ENCODE peak calls at places on chromosomes 1 and 21, in seven cellular contexts. One of them, this sample, is unnamed.

GRCh38 chr1:201648066-201648910 is 109.4 kb downstream of the NAV1 start:
- DNase-seq in pancreas: peak; percentile 34
- DNase-seq in A549: peak; percentile 46
- DNase-seq in mesendoderm: peak; percentile 68
- DNase-seq in heart left ventricle: peak; percentile 77
- DNase-seq in SJSA1: no peak
- DNase-seq in HAP-1: peak; percentile 13
- DNase-seq in this sample: peak; percentile 72

GRCh38 chr1:30405081-30405480 is 318.3 kb downstream of the MATN1 start:
- DNase-seq in pancreas: no peak
- DNase-seq in heart left ventricle: no peak
- DNase-seq in A549: no peak
- DNase-seq in mesendoderm: no peak
- DNase-seq in SJSA1: peak; percentile 22
- DNase-seq in HAP-1: no peak
- DNase-seq in this sample: no peak

GRCh38 chr1:244494659-244495058 is 33.6 kb downstream of the CATSPERE start:
- DNase-seq in A549: no peak
- DNase-seq in heart left ventricle: no peak
- DNase-seq in HAP-1: no peak
- DNase-seq in pancreas: no peak
- DNase-seq in SJSA1: no peak
- DNase-seq in mesendoderm: no peak
- DNase-seq in this sample: no peak

GRCh38 chr1:221723018-221723917 is 18.6 kb downstream of the DUSP10 start:
- DNase-seq in A549: no peak
- DNase-seq in HAP-1: no peak
- DNase-seq in mesendoderm: peak; percentile 74
- DNase-seq in SJSA1: peak; percentile 65
- DNase-seq in pancreas: no peak
- DNase-seq in heart left ventricle: no peak
- DNase-seq in this sample: no peak

GRCh38 chr1:30760596-30761311 is 3.2 kb upstream of the LAPTM5 start:
- DNase-seq in HAP-1: no peak
- DNase-seq in pancreas: no peak
- DNase-seq in heart left ventricle: no peak
- DNase-seq in A549: no peak
- DNase-seq in mesendoderm: no peak
- DNase-seq in SJSA1: no peak
- DNase-seq in this sample: no peak

GRCh38 chr1:21344098-21344749 is 54.0 kb upstream of the ECE1 start:
- DNase-seq in SJSA1: no peak
- DNase-seq in pancreas: peak; percentile 38
- DNase-seq in HAP-1: no peak
- DNase-seq in mesendoderm: no peak
- DNase-seq in heart left ventricle: no peak
- DNase-seq in A549: no peak
- DNase-seq in this sample: no peak

GRCh38 chr21:35048706-35049617 is at the start of gene RUNX1:
- DNase-seq in pancreas: peak; percentile 47
- DNase-seq in SJSA1: peak; percentile 85
- DNase-seq in HAP-1: no peak
- DNase-seq in heart left ventricle: peak; percentile 45
- DNase-seq in A549: no peak
- DNase-seq in mesendoderm: no peak
- DNase-seq in this sample: no peak

GRCh38 chr1:226195144-226195543 is 8.6 kb upstream of the ACBD3 start:
- DNase-seq in HAP-1: no peak
- DNase-seq in mesendoderm: no peak
- DNase-seq in A549: no peak
- DNase-seq in SJSA1: no peak
- DNase-seq in pancreas: no peak
- DNase-seq in heart left ventricle: no peak
- DNase-seq in this sample: no peak

GRCh38 chr1:176055398-176055797 is 151.7 kb downstream of the COP1 start:
- DNase-seq in SJSA1: no peak
- DNase-seq in A549: no peak
- DNase-seq in HAP-1: no peak
- DNase-seq in pancreas: no peak
- DNase-seq in mesendoderm: no peak
- DNase-seq in heart left ventricle: no peak
- DNase-seq in this sample: no peak

GRCh38 chr1:55833452-55834160 is 618.4 kb upstream of the USP24 start:
- DNase-seq in mesendoderm: no peak
- DNase-seq in A549: no peak
- DNase-seq in HAP-1: no peak
- DNase-seq in SJSA1: no peak
- DNase-seq in heart left ventricle: no peak
- DNase-seq in pancreas: no peak
- DNase-seq in this sample: no peak

GRCh38 chr1:169590932-169591331 is 4.7 kb upstream of the F5 start:
- DNase-seq in heart left ventricle: no peak
- DNase-seq in pancreas: no peak
- DNase-seq in SJSA1: no peak
- DNase-seq in mesendoderm: no peak
- DNase-seq in A549: no peak
- DNase-seq in HAP-1: no peak
- DNase-seq in this sample: no peak

GRCh38 chr1:161001537-161001936 is 19.4 kb downstream of the F11R start:
- DNase-seq in HAP-1: no peak
- DNase-seq in mesendoderm: no peak
- DNase-seq in pancreas: no peak
- DNase-seq in SJSA1: no peak
- DNase-seq in heart left ventricle: no peak
- DNase-seq in A549: no peak
- DNase-seq in this sample: no peak

GRCh38 chr1:2208309-2209239 is 14.0 kb upstream of the FAAP20 start:
- DNase-seq in A549: peak; percentile 86
- DNase-seq in mesendoderm: no peak
- DNase-seq in pancreas: peak; percentile 84
- DNase-seq in heart left ventricle: peak; percentile 53
- DNase-seq in HAP-1: no peak
- DNase-seq in SJSA1: peak; percentile 84
- DNase-seq in this sample: no peak

GRCh38 chr1:206591696-206592095 is 20.6 kb downstream of the EIF2D start:
- DNase-seq in A549: no peak
- DNase-seq in pancreas: no peak
- DNase-seq in heart left ventricle: no peak
- DNase-seq in HAP-1: no peak
- DNase-seq in mesendoderm: no peak
- DNase-seq in SJSA1: no peak
- DNase-seq in this sample: no peak

GRCh38 chr1:44985747-44986359 is 542 bp downstream of the EIF2B3 start:
- DNase-seq in mesendoderm: no peak
- DNase-seq in SJSA1: no peak
- DNase-seq in HAP-1: no peak
- DNase-seq in A549: no peak
- DNase-seq in heart left ventricle: no peak
- DNase-seq in pancreas: no peak
- DNase-seq in this sample: no peak

GRCh38 chr1:154749078-154749760 is 120.9 kb downstream of the KCNN3 start:
- DNase-seq in SJSA1: peak; percentile 64
- DNase-seq in A549: peak; percentile 67
- DNase-seq in pancreas: no peak
- DNase-seq in HAP-1: no peak
- DNase-seq in mesendoderm: no peak
- DNase-seq in heart left ventricle: no peak
- DNase-seq in this sample: peak; percentile 45

GRCh38 chr1:21590116-21590905 is 78.8 kb downstream of the RAP1GAP start:
- DNase-seq in SJSA1: peak; percentile 92
- DNase-seq in heart left ventricle: no peak
- DNase-seq in HAP-1: no peak
- DNase-seq in A549: no peak
- DNase-seq in mesendoderm: no peak
- DNase-seq in pancreas: no peak
- DNase-seq in this sample: no peak

GRCh38 chr1:226060976-226061792 is 1.3 kb upstream of the H3-3A start:
- DNase-seq in pancreas: no peak
- DNase-seq in SJSA1: no peak
- DNase-seq in A549: peak; percentile 28
- DNase-seq in mesendoderm: no peak
- DNase-seq in HAP-1: peak; percentile 23
- DNase-seq in heart left ventricle: no peak
- DNase-seq in this sample: no peak

GRCh38 chr1:168081373-168082007 is 55.2 kb downstream of the GPR161 start:
- DNase-seq in SJSA1: no peak
- DNase-seq in A549: no peak
- DNase-seq in pancreas: no peak
- DNase-seq in mesendoderm: no peak
- DNase-seq in heart left ventricle: peak; percentile 14
- DNase-seq in HAP-1: no peak
- DNase-seq in this sample: no peak

GRCh38 chr1:154198756-154199562 is 7.1 kb upstream of the TPM3 start:
- DNase-seq in SJSA1: peak; percentile 55
- DNase-seq in pancreas: no peak
- DNase-seq in HAP-1: peak; percentile 76
- DNase-seq in A549: peak; percentile 73
- DNase-seq in mesendoderm: peak; percentile 84
- DNase-seq in heart left ventricle: peak; percentile 28
- DNase-seq in this sample: peak; percentile 90

GRCh38 chr1:235919797-235920475 is 53.2 kb upstream of the LYST start:
- DNase-seq in mesendoderm: peak; percentile 73
- DNase-seq in heart left ventricle: no peak
- DNase-seq in SJSA1: peak; percentile 85
- DNase-seq in A549: peak; percentile 79
- DNase-seq in pancreas: no peak
- DNase-seq in HAP-1: no peak
- DNase-seq in this sample: no peak

GRCh38 chr1:213899413-213899812 is 88.4 kb upstream of the PROX1 start:
- DNase-seq in heart left ventricle: no peak
- DNase-seq in pancreas: no peak
- DNase-seq in A549: no peak
- DNase-seq in SJSA1: no peak
- DNase-seq in mesendoderm: no peak
- DNase-seq in HAP-1: no peak
- DNase-seq in this sample: no peak
- H3K4me1 ChIP-seq in heart left ventricle: no peaks in the 10 kb centered on the region
- H3K4me1 ChIP-seq in pancreas: no peaks in the 10 kb centered on the region
- H3K4me1 ChIP-seq in A549: no peaks in the 10 kb centered on the region
- H3K4me1 ChIP-seq in SJSA1: no peaks in the 10 kb centered on the region
- H3K4me1 ChIP-seq in mesendoderm: no peaks in the 10 kb centered on the region
- H3K4me1 ChIP-seq in HAP-1: no peaks in the 10 kb centered on the region
- H3K4me1 ChIP-seq in this sample: no peaks in the 10 kb centered on the region

GRCh38 chr21:45456836-45457160 is 51.8 kb downstream of the COL18A1 start:
- DNase-seq in A549: no peak
- DNase-seq in mesendoderm: no peak
- DNase-seq in pancreas: no peak
- DNase-seq in SJSA1: no peak
- DNase-seq in HAP-1: no peak
- DNase-seq in heart left ventricle: no peak
- DNase-seq in this sample: no peak

GRCh38 chr21:45455321-45456013 is 50.5 kb downstream of the COL18A1 start:
- DNase-seq in A549: no peak
- DNase-seq in SJSA1: no peak
- DNase-seq in heart left ventricle: no peak
- DNase-seq in mesendoderm: no peak
- DNase-seq in pancreas: no peak
- DNase-seq in HAP-1: no peak
- DNase-seq in this sample: no peak

GRCh38 chr21:45457161-45457831 is 52.3 kb downstream of the COL18A1 start:
- DNase-seq in A549: no peak
- DNase-seq in pancreas: no peak
- DNase-seq in heart left ventricle: no peak
- DNase-seq in HAP-1: no peak
- DNase-seq in mesendoderm: no peak
- DNase-seq in SJSA1: no peak
- DNase-seq in this sample: no peak

GRCh38 chr21:45454924-45455315 is 50.0 kb downstream of the COL18A1 start:
- DNase-seq in HAP-1: no peak
- DNase-seq in mesendoderm: no peak
- DNase-seq in A549: no peak
- DNase-seq in SJSA1: no peak
- DNase-seq in pancreas: no peak
- DNase-seq in heart left ventricle: no peak
- DNase-seq in this sample: no peak

GRCh38 chr21:45456014-45456835 is 51.3 kb downstream of the COL18A1 start:
- DNase-seq in pancreas: no peak
- DNase-seq in mesendoderm: no peak
- DNase-seq in heart left ventricle: no peak
- DNase-seq in A549: no peak
- DNase-seq in SJSA1: no peak
- DNase-seq in HAP-1: no peak
- DNase-seq in this sample: no peak
- H3K4me1 ChIP-seq in pancreas: no peaks in the 10 kb centered on the region
- H3K4me1 ChIP-seq in mesendoderm: no peaks in the 10 kb centered on the region
- H3K4me1 ChIP-seq in heart left ventricle: peaks cover 27% of the 10 kb centered on the region
- H3K4me1 ChIP-seq in A549: peaks cover 15% of the 10 kb centered on the region
- H3K4me1 ChIP-seq in SJSA1: peaks cover 25% of the 10 kb centered on the region
- H3K4me1 ChIP-seq in HAP-1: no peaks in the 10 kb centered on the region
- H3K4me1 ChIP-seq in this sample: no peaks in the 10 kb centered on the region

DNA sequence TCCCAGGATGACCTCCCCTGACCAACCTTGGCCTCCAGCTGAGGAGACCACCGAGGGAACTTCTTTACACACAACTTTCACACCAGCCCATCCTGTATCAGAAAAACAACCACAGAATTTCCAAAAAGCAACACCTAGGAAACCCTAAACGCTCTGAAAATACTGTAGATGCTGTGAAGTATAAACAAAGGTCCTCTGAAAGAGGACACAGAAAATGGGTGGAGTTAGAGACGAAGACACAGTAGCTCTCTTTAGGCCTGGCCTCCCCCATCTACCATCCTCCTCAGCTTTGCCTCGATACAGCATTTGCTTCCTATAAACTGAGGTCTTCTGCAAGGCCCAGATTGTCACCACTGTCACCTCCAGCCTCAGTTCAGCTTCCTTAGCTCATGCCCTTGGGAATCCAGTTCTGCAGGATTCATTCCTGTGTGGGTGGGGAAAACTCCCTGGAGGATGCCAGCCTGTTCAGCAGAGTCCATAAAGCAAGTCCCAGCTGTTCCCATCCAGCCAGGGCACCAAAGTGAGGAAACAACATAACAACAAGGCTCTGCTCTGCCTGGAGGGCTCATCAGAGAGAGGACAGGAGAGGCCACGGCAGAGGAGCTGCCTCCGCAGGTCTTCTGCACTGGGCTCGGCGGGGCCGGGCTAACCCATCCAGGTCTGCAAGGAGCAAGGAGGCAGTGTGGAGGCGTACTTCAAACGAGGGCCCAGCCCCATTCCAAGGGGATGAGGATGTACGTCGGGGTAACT is 15.0 kb downstream of the PIK3C2B start:
- DNase-seq in mesendoderm: no peak
- DNase-seq in pancreas: peak; percentile 42
- DNase-seq in heart left ventricle: no peak
- DNase-seq in HAP-1: no peak
- DNase-seq in A549: no peak
- DNase-seq in SJSA1: no peak
- DNase-seq in this sample: no peak
- H3K4me1 ChIP-seq in mesendoderm: peaks cover 9% of the 10 kb centered on the region
- H3K4me1 ChIP-seq in pancreas: peaks cover 27% of the 10 kb centered on the region
- H3K4me1 ChIP-seq in heart left ventricle: peaks cover 95% of the 10 kb centered on the region
- H3K4me1 ChIP-seq in HAP-1: peaks cover 3% of the 10 kb centered on the region
- H3K4me1 ChIP-seq in A549: peaks cover 20% of the 10 kb centered on the region
- H3K4me1 ChIP-seq in SJSA1: peaks cover 11% of the 10 kb centered on the region
- H3K4me1 ChIP-seq in this sample: peaks cover 29% of the 10 kb centered on the region

DNA sequence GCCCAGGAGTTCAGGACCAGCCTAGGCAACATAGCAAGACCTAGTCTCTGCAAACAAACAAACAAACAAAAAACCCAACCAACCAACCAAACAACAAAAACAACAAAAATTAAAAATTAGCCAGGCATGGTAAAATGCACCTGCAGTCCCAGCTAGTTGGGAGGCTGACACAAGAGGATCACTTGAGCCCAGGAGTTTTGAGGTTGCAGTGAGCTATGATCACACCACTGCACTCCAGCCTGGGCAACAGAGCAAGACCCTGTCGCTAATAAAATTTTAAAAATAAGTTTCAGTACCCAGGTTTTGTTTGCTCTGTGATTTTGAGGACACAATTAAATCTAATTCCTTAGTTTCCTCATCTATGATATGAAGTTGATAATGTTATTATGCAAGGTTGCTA is 201.3 kb downstream of the SLC45A1 start:
- DNase-seq in SJSA1: no peak
- DNase-seq in A549: no peak
- DNase-seq in mesendoderm: no peak
- DNase-seq in pancreas: no peak
- DNase-seq in HAP-1: no peak
- DNase-seq in heart left ventricle: no peak
- DNase-seq in this sample: no peak
- H3K4me1 ChIP-seq in SJSA1: peaks cover 17% of the 10 kb centered on the region
- H3K4me1 ChIP-seq in A549: peaks cover 23% of the 10 kb centered on the region
- H3K4me1 ChIP-seq in mesendoderm: no peaks in the 10 kb centered on the region
- H3K4me1 ChIP-seq in pancreas: peaks cover 11% of the 10 kb centered on the region
- H3K4me1 ChIP-seq in HAP-1: peaks cover 17% of the 10 kb centered on the region
- H3K4me1 ChIP-seq in heart left ventricle: peaks cover 42% of the 10 kb centered on the region
- H3K4me1 ChIP-seq in this sample: peaks cover 23% of the 10 kb centered on the region